ENCODE peak calls at places on chromosomes 5 and 9, in seven cellular contexts. P is WTC11, F is GM13976, K is GM23338, W is uterus, T is fibroblast of pulmonary artery, E is GM06990. O is an unnamed sample.

GRCh38 chr5:171622010-171622409 is 163.6 kb upstream of the SMIM23 start:
- DNase-seq in T (no peak), W (no peak), K (no peak), P (no peak), E (no peak), F (no peak), O (no peak)

GRCh38 chr5:38814879-38815278 is 30.9 kb upstream of the OSMR start:
- DNase-seq in E (no peak), P (no peak), F (no peak), W (no peak), T (no peak), K (no peak), O (no peak)

GRCh38 chr9:32956606-32957005 is 44.8 kb downstream of the APTX start:
- DNase-seq in K (no peak), T (no peak), F (no peak), E (no peak), W (no peak), P (no peak), O (no peak)

GRCh38 chr5:111129938-111130337 is 37.8 kb downstream of the WDR36 start:
- DNase-seq in P (no peak), K (peak), T (peak), F (no peak), E (no peak), W (no peak), O (no peak)

GRCh38 chr5:16593013-16593412 is 23.8 kb downstream of the RETREG1 start:
- DNase-seq in T (no peak), P (no peak), K (no peak), E (no peak), F (no peak), W (no peak), O (no peak)

GRCh38 chr5:39623291-39623865 is 198.6 kb upstream of the DAB2 start:
- DNase-seq in P (no peak), K (no peak), F (no peak), T (no peak), E (no peak), W (no peak), O (no peak)

GRCh38 chr5:32232441-32233219 is 58.5 kb upstream of the GOLPH3 start:
- DNase-seq in E (peak), K (peak), T (peak), P (peak), F (peak), W (peak), O (peak)

GRCh38 chr9:99345936-99346335 is 123.9 kb downstream of the SEC61B start:
- DNase-seq in W (no peak), E (no peak), P (no peak), K (no peak), F (no peak), T (no peak), O (no peak)

GRCh38 chr9:14433293-14433818 is 119.4 kb upstream of the NFIB start:
- DNase-seq in E (no peak), W (no peak), T (peak), P (no peak), F (no peak), K (no peak), O (no peak)

GRCh38 chr5:181087309-181087708 is 43.7 kb downstream of the OR2V1 start:
- DNase-seq in P (no peak), T (no peak), W (no peak), K (no peak), F (no peak), E (no peak), O (no peak)

GRCh38 chr5:181092428-181092827 is 38.5 kb downstream of the OR2V1 start:
- DNase-seq in T (no peak), K (no peak), W (no peak), E (no peak), P (no peak), F (no peak), O (no peak)

GRCh38 chr5:181084631-181085195 is 44.6 kb downstream of the BTNL9 start:
- DNase-seq in K (peak), F (peak), P (no peak), E (no peak), T (no peak), W (no peak), O (no peak)

GRCh38 chr5:181086410-181087229 is 44.3 kb downstream of the OR2V1 start:
- DNase-seq in P (no peak), K (no peak), E (no peak), W (no peak), F (no peak), T (no peak), O (no peak)

GRCh38 chr5:181088289-181088688 is 42.7 kb downstream of the OR2V1 start:
- DNase-seq in K (peak), T (no peak), P (peak), W (no peak), F (no peak), E (no peak), O (no peak)
- TF ChIP-seq CTCF in K (peak), T (peak), P (no peak), W (no peak), F (no peak), E (peak), O (no peak)

GRCh38 chr9:86892576-86892975 is 54.7 kb downstream of the GAS1 start:
- DNase-seq in E (no peak), T (peak), F (no peak), P (no peak), W (no peak), K (no peak), O (no peak)

GRCh38 chr9:86891886-86892437 is 55.3 kb downstream of the GAS1 start:
- DNase-seq in T (no peak), K (no peak), P (no peak), W (no peak), E (no peak), F (no peak), O (no peak)

GRCh38 chr9:86891091-86891490 is 56.2 kb downstream of the GAS1 start:
- DNase-seq in T (no peak), P (no peak), W (no peak), E (no peak), F (no peak), K (no peak), O (no peak)

GRCh38 chr9:86893811-86894490 is 53.4 kb downstream of the GAS1 start:
- DNase-seq in E (no peak), K (peak), T (no peak), F (no peak), P (peak), W (no peak), O (no peak)
- TF ChIP-seq CTCF in E (no peak), K (peak), T (no peak), F (no peak), P (no peak), W (no peak), O (no peak)

GRCh38 chr5:82109013-82109412 is 137.2 kb downstream of the ATG10 start:
- DNase-seq in E (no peak), W (no peak), F (no peak), T (no peak), P (no peak), K (no peak), O (no peak)

GRCh38 chr5:82105457-82105856 is 133.6 kb downstream of the ATG10 start:
- DNase-seq in E (no peak), P (no peak), T (peak), F (no peak), K (no peak), W (no peak), O (no peak)

GRCh38 chr5:82106207-82106606 is 134.4 kb downstream of the ATG10 start:
- DNase-seq in P (no peak), F (no peak), T (no peak), K (peak), E (no peak), W (peak), O (no peak)

GRCh38 chr5:82106806-82107205 is 135.0 kb downstream of the ATG10 start:
- DNase-seq in F (no peak), E (no peak), K (peak), W (no peak), P (no peak), T (peak), O (no peak)

GRCh38 chr5:82107277-82107676 is 135.5 kb downstream of the ATG10 start:
- DNase-seq in T (peak), P (no peak), E (no peak), F (no peak), K (peak), W (no peak), O (no peak)
- TF ChIP-seq CTCF in T (peak), P (no peak), E (peak), F (peak), K (peak), W (peak), O (no peak)

DNA sequence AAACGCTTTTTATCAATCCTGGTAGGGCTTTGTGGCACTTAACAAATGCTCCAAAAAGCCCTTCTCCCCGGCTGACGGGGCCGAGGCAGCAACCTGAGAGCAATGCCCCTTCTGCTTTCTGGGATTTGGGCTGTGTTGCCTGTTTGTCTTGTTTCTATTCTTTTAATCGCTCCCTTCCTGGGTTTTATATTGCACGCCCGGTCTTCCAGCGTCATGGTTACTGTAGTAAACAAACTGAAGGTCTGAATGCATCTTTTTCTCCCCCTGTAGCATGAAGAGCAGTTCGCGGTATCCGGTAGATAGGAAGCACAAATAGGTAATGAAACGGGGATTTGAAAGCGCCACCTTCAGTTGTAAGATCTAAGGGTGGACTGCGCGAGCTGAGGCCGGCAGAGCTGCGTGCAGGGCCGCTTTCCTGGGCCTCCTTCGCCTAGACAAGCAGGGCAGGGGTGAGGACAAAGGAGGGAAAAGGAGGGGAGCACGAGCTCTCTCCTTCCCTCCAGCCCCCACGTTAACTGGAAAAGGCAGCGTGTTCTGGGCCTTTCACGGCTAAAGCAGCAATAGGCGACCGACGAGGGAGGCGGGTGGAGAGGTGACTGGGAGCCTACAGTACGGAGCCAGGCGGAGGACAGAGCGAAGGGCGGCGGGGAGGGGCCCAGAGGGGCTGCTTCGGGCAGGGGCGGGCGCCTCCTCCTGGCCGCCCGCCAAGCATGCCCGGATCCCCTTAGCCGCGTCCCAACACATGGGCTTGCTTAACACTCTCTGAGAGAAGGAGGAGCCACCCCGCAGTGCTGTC is 49.3 kb upstream of the ZNF366 start:
- DNase-seq in E (peak), P (peak), K (peak), T (peak), F (peak), W (peak), O (peak)
- TF ChIP-seq CTCF in E (peak), P (peak), K (peak), T (no peak), F (peak), W (peak), O (peak)

O was measured in GM20000.